ENCODE peak calls at places on chromosomes 2 and 18, in ten cellular contexts. One of them, this sample, is unnamed.

GRCh38 chr2:72917875-72918660 is 749 bp downstream of the EMX1 start:
- DNase-seq in GM12891: no peak
- DNase-seq in NCI-H226: no peak
- DNase-seq in nephron progenitor cell: peak; percentile 56
- DNase-seq in activated T-cell treated with anti-CD3 and anti-CD28 coated beads, Interleukin-2, amount 50 U/mL, for 72 hours: peak; percentile 34
- DNase-seq in endodermal cell: peak; percentile 84
- DNase-seq in GM12864: no peak
- DNase-seq in naive thymus-derived CD8-positive, alpha-beta T cell: no peak
- DNase-seq in RPMI8226: peak; percentile 30
- DNase-seq in effector memory CD8-positive, alpha-beta T cell: no peak
- DNase-seq in this sample: no peak

GRCh38 chr18:31424383-31424988 is 23.1 kb upstream of the DSG3 start:
- DNase-seq in NCI-H226: peak; percentile 12
- DNase-seq in GM12891: no peak
- DNase-seq in GM12864: no peak
- DNase-seq in activated T-cell treated with anti-CD3 and anti-CD28 coated beads, Interleukin-2, amount 50 U/mL, for 72 hours: peak; percentile 10
- DNase-seq in nephron progenitor cell: peak; percentile 57
- DNase-seq in RPMI8226: peak; percentile 52
- DNase-seq in endodermal cell: peak; percentile 87
- DNase-seq in naive thymus-derived CD8-positive, alpha-beta T cell: no peak
- DNase-seq in effector memory CD8-positive, alpha-beta T cell: no peak
- DNase-seq in this sample: no peak

GRCh38 chr18:33928226-33928625 is 296.5 kb downstream of the NOL4 start:
- DNase-seq in naive thymus-derived CD8-positive, alpha-beta T cell: no peak
- DNase-seq in GM12864: no peak
- DNase-seq in effector memory CD8-positive, alpha-beta T cell: no peak
- DNase-seq in activated T-cell treated with anti-CD3 and anti-CD28 coated beads, Interleukin-2, amount 50 U/mL, for 72 hours: no peak
- DNase-seq in endodermal cell: no peak
- DNase-seq in RPMI8226: no peak
- DNase-seq in GM12891: no peak
- DNase-seq in nephron progenitor cell: no peak
- DNase-seq in NCI-H226: no peak
- DNase-seq in this sample: no peak

GRCh38 chr2:181005809-181006208 is 25.4 kb downstream of the UBE2E3 start:
- DNase-seq in RPMI8226: no peak
- DNase-seq in NCI-H226: no peak
- DNase-seq in GM12891: no peak
- DNase-seq in effector memory CD8-positive, alpha-beta T cell: no peak
- DNase-seq in naive thymus-derived CD8-positive, alpha-beta T cell: no peak
- DNase-seq in endodermal cell: no peak
- DNase-seq in activated T-cell treated with anti-CD3 and anti-CD28 coated beads, Interleukin-2, amount 50 U/mL, for 72 hours: no peak
- DNase-seq in GM12864: no peak
- DNase-seq in nephron progenitor cell: no peak
- DNase-seq in this sample: no peak

GRCh38 chr2:43239981-43240761 is 13.8 kb upstream of the ZFP36L2 start:
- DNase-seq in RPMI8226: peak; percentile 32
- DNase-seq in naive thymus-derived CD8-positive, alpha-beta T cell: no peak
- DNase-seq in endodermal cell: peak; percentile 55
- DNase-seq in GM12864: no peak
- DNase-seq in NCI-H226: no peak
- DNase-seq in activated T-cell treated with anti-CD3 and anti-CD28 coated beads, Interleukin-2, amount 50 U/mL, for 72 hours: no peak
- DNase-seq in effector memory CD8-positive, alpha-beta T cell: no peak
- DNase-seq in nephron progenitor cell: no peak
- DNase-seq in GM12891: no peak
- DNase-seq in this sample: no peak

GRCh38 chr2:234960091-234961088 is 8.6 kb downstream of the SH3BP4 start:
- DNase-seq in RPMI8226: peak; percentile 56
- DNase-seq in effector memory CD8-positive, alpha-beta T cell: no peak
- DNase-seq in NCI-H226: no peak
- DNase-seq in nephron progenitor cell: no peak
- DNase-seq in endodermal cell: peak; percentile 23
- DNase-seq in GM12891: no peak
- DNase-seq in GM12864: no peak
- DNase-seq in naive thymus-derived CD8-positive, alpha-beta T cell: no peak
- DNase-seq in activated T-cell treated with anti-CD3 and anti-CD28 coated beads, Interleukin-2, amount 50 U/mL, for 72 hours: no peak
- DNase-seq in this sample: no peak

GRCh38 chr2:229313591-229313990 is 42.5 kb upstream of the PID1 start:
- DNase-seq in RPMI8226: no peak
- DNase-seq in endodermal cell: no peak
- DNase-seq in activated T-cell treated with anti-CD3 and anti-CD28 coated beads, Interleukin-2, amount 50 U/mL, for 72 hours: no peak
- DNase-seq in effector memory CD8-positive, alpha-beta T cell: no peak
- DNase-seq in GM12864: no peak
- DNase-seq in naive thymus-derived CD8-positive, alpha-beta T cell: no peak
- DNase-seq in NCI-H226: no peak
- DNase-seq in nephron progenitor cell: no peak
- DNase-seq in GM12891: no peak
- DNase-seq in this sample: no peak

GRCh38 chr18:48032876-48033769 is 102.7 kb upstream of the SMAD2 start:
- DNase-seq in activated T-cell treated with anti-CD3 and anti-CD28 coated beads, Interleukin-2, amount 50 U/mL, for 72 hours: no peak
- DNase-seq in endodermal cell: peak; percentile 39
- DNase-seq in GM12864: no peak
- DNase-seq in RPMI8226: no peak
- DNase-seq in naive thymus-derived CD8-positive, alpha-beta T cell: no peak
- DNase-seq in effector memory CD8-positive, alpha-beta T cell: no peak
- DNase-seq in nephron progenitor cell: no peak
- DNase-seq in GM12891: no peak
- DNase-seq in NCI-H226: peak; percentile 69
- DNase-seq in this sample: no peak

GRCh38 chr2:12106440-12107080 is 360.1 kb downstream of the LPIN1 start:
- DNase-seq in RPMI8226: no peak
- DNase-seq in activated T-cell treated with anti-CD3 and anti-CD28 coated beads, Interleukin-2, amount 50 U/mL, for 72 hours: peak; percentile 54
- DNase-seq in nephron progenitor cell: no peak
- DNase-seq in GM12891: no peak
- DNase-seq in naive thymus-derived CD8-positive, alpha-beta T cell: no peak
- DNase-seq in effector memory CD8-positive, alpha-beta T cell: no peak
- DNase-seq in GM12864: no peak
- DNase-seq in endodermal cell: no peak
- DNase-seq in NCI-H226: peak; percentile 98
- DNase-seq in this sample: no peak

GRCh38 chr18:15198116-15198389 is 450.1 kb downstream of the ANKRD30B start:
- DNase-seq in endodermal cell: no peak
- DNase-seq in GM12864: no peak
- DNase-seq in naive thymus-derived CD8-positive, alpha-beta T cell: no peak
- DNase-seq in GM12891: no peak
- DNase-seq in nephron progenitor cell: no peak
- DNase-seq in NCI-H226: no peak
- DNase-seq in activated T-cell treated with anti-CD3 and anti-CD28 coated beads, Interleukin-2, amount 50 U/mL, for 72 hours: no peak
- DNase-seq in effector memory CD8-positive, alpha-beta T cell: no peak
- DNase-seq in RPMI8226: no peak
- DNase-seq in this sample: no peak

GRCh38 chr2:134865388-134865787 is 27.0 kb downstream of the ACMSD start:
- DNase-seq in activated T-cell treated with anti-CD3 and anti-CD28 coated beads, Interleukin-2, amount 50 U/mL, for 72 hours: no peak
- DNase-seq in GM12864: no peak
- DNase-seq in NCI-H226: no peak
- DNase-seq in effector memory CD8-positive, alpha-beta T cell: no peak
- DNase-seq in naive thymus-derived CD8-positive, alpha-beta T cell: no peak
- DNase-seq in endodermal cell: no peak
- DNase-seq in nephron progenitor cell: no peak
- DNase-seq in RPMI8226: no peak
- DNase-seq in GM12891: no peak
- DNase-seq in this sample: no peak